ENCODE peak calls at places on chromosome 4, in nine cellular contexts. Z, Y, P, A, L, F, Q, C and R are unnamed samples.

GRCh38 chr4:56613101-56613862 is 67.8 kb downstream of the HOPX start:
- DNase-seq in Z (no peak), Y (peak), P (peak), A (peak), L (no peak), F (peak), Q (no peak), C (no peak), R (no peak)

GRCh38 chr4:77021614-77022089 is 54.1 kb downstream of the CCNI start:
- DNase-seq in Z (peak), Y (peak), P (peak), A (peak), L (no peak), F (no peak), Q (no peak), C (no peak), R (no peak)

GRCh38 chr4:176762661-176763308 is 29.9 kb downstream of the VEGFC start:
- DNase-seq in Z (no peak), Y (no peak), P (no peak), A (no peak), L (no peak), F (no peak), Q (no peak), C (no peak), R (no peak)

GRCh38 chr4:128565565-128566186 is 243.8 kb upstream of the JADE1 start:
- DNase-seq in Z (no peak), Y (peak), P (no peak), A (peak), L (peak), F (peak), Q (no peak), C (no peak), R (peak)

GRCh38 chr4:136471051-136471450 is 1061.2 kb downstream of the PCDH18 start:
- DNase-seq in Z (no peak), Y (no peak), P (no peak), A (no peak), L (no peak), F (no peak), Q (no peak), C (no peak), R (no peak)

GRCh38 chr4:37837446-37837845 is 11.0 kb downstream of the PGM2 start:
- DNase-seq in Z (peak), Y (peak), P (peak), A (peak), L (no peak), F (peak), Q (no peak), C (no peak), R (no peak)

GRCh38 chr4:176335421-176335820 is 15.7 kb downstream of the SPCS3 start:
- DNase-seq in Z (no peak), Y (peak), P (peak), A (peak), L (no peak), F (peak), Q (no peak), C (no peak), R (no peak)

GRCh38 chr4:151804821-151805220 is 44.0 kb upstream of the GATB start:
- DNase-seq in Z (no peak), Y (no peak), P (peak), A (no peak), L (no peak), F (no peak), Q (no peak), C (no peak), R (no peak)

GRCh38 chr4:105343523-105343931 is 130.3 kb downstream of the PPA2 start:
- DNase-seq in Z (no peak), Y (peak), P (no peak), A (peak), L (no peak), F (no peak), Q (no peak), C (no peak), R (no peak)

GRCh38 chr4:176277162-176277904 is 8.3 kb upstream of the ASB5 start:
- DNase-seq in Z (no peak), Y (peak), P (peak), A (peak), L (peak), F (peak), Q (no peak), C (peak), R (peak)

GRCh38 chr4:28490669-28491068 is 1630.0 kb downstream of the STIM2 start:
- DNase-seq in Z (no peak), Y (peak), P (peak), A (no peak), L (no peak), F (no peak), Q (no peak), C (no peak), R (no peak)

GRCh38 chr4:143609492-143609891 is 91.0 kb downstream of the FREM3 start:
- DNase-seq in Z (no peak), Y (no peak), P (no peak), A (no peak), L (no peak), F (no peak), Q (no peak), C (no peak), R (no peak)

GRCh38 chr4:66920514-66920913 is 624.8 kb downstream of the CENPC start:
- DNase-seq in Z (no peak), Y (no peak), P (no peak), A (no peak), L (no peak), F (no peak), Q (no peak), C (no peak), R (no peak)

GRCh38 chr4:58093352-58093751 is 983.2 kb upstream of the IGFBP7 start:
- DNase-seq in Z (no peak), Y (no peak), P (no peak), A (no peak), L (no peak), F (no peak), Q (no peak), C (no peak), R (no peak)

GRCh38 chr4:16516796-16517413 is 290.6 kb upstream of the TAPT1 start:
- DNase-seq in Z (no peak), Y (peak), P (peak), A (peak), L (peak), F (no peak), Q (peak), C (no peak), R (no peak)

GRCh38 chr4:180587379-180587778 is 1655.8 kb upstream of the TENM3 start:
- DNase-seq in Z (no peak), Y (no peak), P (no peak), A (no peak), L (peak), F (no peak), Q (no peak), C (no peak), R (no peak)

GRCh38 chr4:156329779-156330178 is 376.1 kb upstream of the CTSO start:
- DNase-seq in Z (no peak), Y (no peak), P (no peak), A (peak), L (no peak), F (no peak), Q (no peak), C (no peak), R (no peak)

GRCh38 chr4:94516067-94516466 is 64.3 kb downstream of the PDLIM5 start:
- DNase-seq in Z (peak), Y (peak), P (peak), A (peak), L (no peak), F (no peak), Q (no peak), C (no peak), R (no peak)

GRCh38 chr4:121989715-121990114 is 37.9 kb upstream of the TRPC3 start:
- DNase-seq in Z (no peak), Y (peak), P (peak), A (peak), L (peak), F (no peak), Q (no peak), C (no peak), R (no peak)

GRCh38 chr4:111501946-111502345 is 643.3 kb upstream of the FAM241A start:
- DNase-seq in Z (no peak), Y (no peak), P (peak), A (no peak), L (no peak), F (no peak), Q (no peak), C (no peak), R (no peak)

GRCh38 chr4:76850010-76850441 is 47.9 kb downstream of the SOWAHB start:
- DNase-seq in Z (peak), Y (peak), P (peak), A (peak), L (no peak), F (no peak), Q (no peak), C (no peak), R (no peak)

GRCh38 chr4:76737180-76737579 is 160.8 kb downstream of the SOWAHB start:
- DNase-seq in Z (no peak), Y (no peak), P (peak), A (no peak), L (no peak), F (no peak), Q (no peak), C (no peak), R (no peak)

GRCh38 chr4:169621754-169622481 is 1.5 kb downstream of the CLCN3 start:
- DNase-seq in Z (no peak), Y (peak), P (peak), A (peak), L (peak), F (peak), Q (no peak), C (no peak), R (no peak)

GRCh38 chr4:143399113-143399949 is 62.7 kb downstream of the GAB1 start:
- DNase-seq in Z (no peak), Y (peak), P (no peak), A (peak), L (peak), F (no peak), Q (no peak), C (no peak), R (peak)

GRCh38 chr4:105912633-105913032 is 17.4 kb downstream of the NPNT start:
- DNase-seq in Z (no peak), Y (no peak), P (no peak), A (no peak), L (no peak), F (no peak), Q (no peak), C (no peak), R (no peak)

GRCh38 chr4:126533176-126533575 is 1099.6 kb upstream of the INTU start:
- DNase-seq in Z (no peak), Y (peak), P (peak), A (peak), L (no peak), F (no peak), Q (no peak), C (no peak), R (no peak)

GRCh38 chr4:47741200-47741599 is 96.7 kb downstream of the CORIN start:
- DNase-seq in Z (peak), Y (peak), P (no peak), A (peak), L (no peak), F (no peak), Q (no peak), C (no peak), R (no peak)

GRCh38 chr4:16026155-16026761 is 57.6 kb downstream of the PROM1 start:
- DNase-seq in Z (no peak), Y (peak), P (peak), A (peak), L (peak), F (peak), Q (no peak), C (no peak), R (peak)

GRCh38 chr4:159235779-159236368 is 133.0 kb downstream of the RAPGEF2 start:
- DNase-seq in Z (no peak), Y (peak), P (peak), A (peak), L (no peak), F (no peak), Q (no peak), C (no peak), R (no peak)

GRCh38 chr4:134024251-134024650 is 177.3 kb downstream of the PABPC4L start:
- DNase-seq in Z (no peak), Y (peak), P (peak), A (peak), L (peak), F (no peak), Q (no peak), C (no peak), R (no peak)

GRCh38 chr4:17981063-17981462 is 40.5 kb downstream of the LCORL start:
- DNase-seq in Z (no peak), Y (peak), P (no peak), A (peak), L (no peak), F (no peak), Q (no peak), C (no peak), R (no peak)

GRCh38 chr4:121799208-121799823 is 1.8 kb upstream of the EXOSC9 start:
- DNase-seq in Z (no peak), Y (no peak), P (no peak), A (no peak), L (no peak), F (no peak), Q (no peak), C (no peak), R (no peak)

GRCh38 chr4:99847362-99847976 is 30.8 kb downstream of the DAPP1 start:
- DNase-seq in Z (no peak), Y (no peak), P (no peak), A (no peak), L (no peak), F (no peak), Q (no peak), C (no peak), R (no peak)

GRCh38 chr4:155403886-155404285 is 27.1 kb upstream of the MAP9 start:
- DNase-seq in Z (no peak), Y (peak), P (peak), A (peak), L (peak), F (peak), Q (no peak), C (no peak), R (peak)

GRCh38 chr4:132085105-132085504 is 1064.0 kb upstream of the PCDH10 start:
- DNase-seq in Z (no peak), Y (no peak), P (no peak), A (no peak), L (no peak), F (no peak), Q (no peak), C (no peak), R (no peak)

GRCh38 chr4:71004281-71004851 is 10.9 kb downstream of the DCK start:
- DNase-seq in Z (no peak), Y (no peak), P (no peak), A (no peak), L (no peak), F (no peak), Q (no peak), C (no peak), R (no peak)

GRCh38 chr4:522911-523443 is 24.0 kb downstream of the PIGG start:
- DNase-seq in Z (no peak), Y (no peak), P (no peak), A (no peak), L (no peak), F (no peak), Q (no peak), C (no peak), R (no peak)

GRCh38 chr4:40718571-40718970 is 31.2 kb upstream of the NSUN7 start:
- DNase-seq in Z (no peak), Y (no peak), P (no peak), A (no peak), L (peak), F (no peak), Q (no peak), C (no peak), R (no peak)

GRCh38 chr4:147865926-147866325 is 134.0 kb downstream of the ARHGAP10 start:
- DNase-seq in Z (no peak), Y (peak), P (peak), A (peak), L (no peak), F (no peak), Q (no peak), C (no peak), R (no peak)